ENCODE peak calls at places on chromosome 16, in nine cellular contexts. One of them, this sample, is unnamed.

GRCh38 chr16:56862776-56863175 is 2.2 kb upstream of the SLC12A3 start:
- DNase-seq in lung: no peak
- DNase-seq in stimulated activated CD4-positive, alpha-beta T cell treated with anti-CD3 and anti-CD28 coated beads, Interleukin-12 subunit alpha, Interleukin-12 subunit beta, amount 100 ng/mL, for 4 hours: no peak
- DNase-seq in EL: no peak
- DNase-seq in A549: no peak
- DNase-seq in ELR: no peak
- DNase-seq in heart right ventricle: no peak
- DNase-seq in HEK293T: no peak
- DNase-seq in mesenteric fat pad: no peak
- DNase-seq in this sample: no peak

GRCh38 chr16:84507011-84507982 is 2.8 kb upstream of the MEAK7 start:
- DNase-seq in stimulated activated CD4-positive, alpha-beta T cell treated with anti-CD3 and anti-CD28 coated beads, Interleukin-12 subunit alpha, Interleukin-12 subunit beta, amount 100 ng/mL, for 4 hours: no peak
- DNase-seq in HEK293T: no peak
- DNase-seq in A549: no peak
- DNase-seq in mesenteric fat pad: no peak
- DNase-seq in EL: no peak
- DNase-seq in lung: no peak
- DNase-seq in heart right ventricle: no peak
- DNase-seq in ELR: no peak
- DNase-seq in this sample: no peak

GRCh38 chr16:23333034-23333579 is 31.0 kb downstream of the SCNN1B start:
- DNase-seq in HEK293T: no peak
- DNase-seq in mesenteric fat pad: no peak
- DNase-seq in EL: no peak
- DNase-seq in ELR: no peak
- DNase-seq in stimulated activated CD4-positive, alpha-beta T cell treated with anti-CD3 and anti-CD28 coated beads, Interleukin-12 subunit alpha, Interleukin-12 subunit beta, amount 100 ng/mL, for 4 hours: no peak
- DNase-seq in lung: no peak
- DNase-seq in heart right ventricle: no peak
- DNase-seq in A549: peak; percentile 41
- DNase-seq in this sample: no peak

GRCh38 chr16:55331648-55332185 is 7.7 kb downstream of the IRX6 start:
- DNase-seq in ELR: no peak
- DNase-seq in mesenteric fat pad: no peak
- DNase-seq in HEK293T: no peak
- DNase-seq in lung: no peak
- DNase-seq in EL: no peak
- DNase-seq in stimulated activated CD4-positive, alpha-beta T cell treated with anti-CD3 and anti-CD28 coated beads, Interleukin-12 subunit alpha, Interleukin-12 subunit beta, amount 100 ng/mL, for 4 hours: no peak
- DNase-seq in A549: no peak
- DNase-seq in heart right ventricle: no peak
- DNase-seq in this sample: no peak

GRCh38 chr16:30472328-30472942 is at the start of gene ITGAL:
- DNase-seq in ELR: no peak
- DNase-seq in lung: peak; percentile 62
- DNase-seq in mesenteric fat pad: no peak
- DNase-seq in stimulated activated CD4-positive, alpha-beta T cell treated with anti-CD3 and anti-CD28 coated beads, Interleukin-12 subunit alpha, Interleukin-12 subunit beta, amount 100 ng/mL, for 4 hours: peak; percentile 70
- DNase-seq in heart right ventricle: peak; percentile 35
- DNase-seq in HEK293T: no peak
- DNase-seq in EL: no peak
- DNase-seq in A549: no peak
- DNase-seq in this sample: peak; percentile 89

GRCh38 chr16:19123535-19124178 is 9.9 kb downstream of the ITPRIPL2 start:
- DNase-seq in mesenteric fat pad: no peak
- DNase-seq in EL: no peak
- DNase-seq in heart right ventricle: no peak
- DNase-seq in HEK293T: no peak
- DNase-seq in A549: peak; percentile 94
- DNase-seq in ELR: no peak
- DNase-seq in stimulated activated CD4-positive, alpha-beta T cell treated with anti-CD3 and anti-CD28 coated beads, Interleukin-12 subunit alpha, Interleukin-12 subunit beta, amount 100 ng/mL, for 4 hours: no peak
- DNase-seq in lung: no peak
- DNase-seq in this sample: no peak

GRCh38 chr16:29170393-29171239 is 185.8 kb downstream of the LAT start:
- DNase-seq in stimulated activated CD4-positive, alpha-beta T cell treated with anti-CD3 and anti-CD28 coated beads, Interleukin-12 subunit alpha, Interleukin-12 subunit beta, amount 100 ng/mL, for 4 hours: no peak
- DNase-seq in HEK293T: no peak
- DNase-seq in heart right ventricle: peak; percentile 39
- DNase-seq in lung: no peak
- DNase-seq in A549: no peak
- DNase-seq in ELR: no peak
- DNase-seq in mesenteric fat pad: no peak
- DNase-seq in EL: no peak
- DNase-seq in this sample: no peak

GRCh38 chr16:81808933-81809480 is 29.9 kb downstream of the PLCG2 start:
- DNase-seq in ELR: no peak
- DNase-seq in mesenteric fat pad: no peak
- DNase-seq in HEK293T: no peak
- DNase-seq in EL: no peak
- DNase-seq in stimulated activated CD4-positive, alpha-beta T cell treated with anti-CD3 and anti-CD28 coated beads, Interleukin-12 subunit alpha, Interleukin-12 subunit beta, amount 100 ng/mL, for 4 hours: no peak
- DNase-seq in lung: no peak
- DNase-seq in A549: no peak
- DNase-seq in heart right ventricle: no peak
- DNase-seq in this sample: no peak

GRCh38 chr16:53084141-53084541 is 29.4 kb downstream of the CHD9 start:
- DNase-seq in lung: peak; percentile 62
- DNase-seq in A549: no peak
- DNase-seq in heart right ventricle: no peak
- DNase-seq in HEK293T: no peak
- DNase-seq in EL: no peak
- DNase-seq in ELR: no peak
- DNase-seq in mesenteric fat pad: no peak
- DNase-seq in stimulated activated CD4-positive, alpha-beta T cell treated with anti-CD3 and anti-CD28 coated beads, Interleukin-12 subunit alpha, Interleukin-12 subunit beta, amount 100 ng/mL, for 4 hours: no peak
- DNase-seq in this sample: no peak

GRCh38 chr16:57802635-57803412 is 533 bp upstream of the KIFC3 start:
- DNase-seq in mesenteric fat pad: no peak
- DNase-seq in stimulated activated CD4-positive, alpha-beta T cell treated with anti-CD3 and anti-CD28 coated beads, Interleukin-12 subunit alpha, Interleukin-12 subunit beta, amount 100 ng/mL, for 4 hours: no peak
- DNase-seq in ELR: no peak
- DNase-seq in heart right ventricle: peak; percentile 30
- DNase-seq in A549: peak; percentile 86
- DNase-seq in lung: no peak
- DNase-seq in EL: no peak
- DNase-seq in HEK293T: no peak
- DNase-seq in this sample: no peak

GRCh38 chr16:85424260-85425060 is 188.7 kb upstream of the GSE1 start:
- DNase-seq in ELR: no peak
- DNase-seq in HEK293T: no peak
- DNase-seq in EL: no peak
- DNase-seq in mesenteric fat pad: no peak
- DNase-seq in heart right ventricle: peak; percentile 9
- DNase-seq in lung: no peak
- DNase-seq in stimulated activated CD4-positive, alpha-beta T cell treated with anti-CD3 and anti-CD28 coated beads, Interleukin-12 subunit alpha, Interleukin-12 subunit beta, amount 100 ng/mL, for 4 hours: no peak
- DNase-seq in A549: no peak
- DNase-seq in this sample: peak; percentile 22